ENCODE peak calls at places on chromosomes 16 and 17, in four cellular contexts. S is spleen, T is psoas muscle, J is OCI-LY7. B is an unnamed sample. For H3K4me1, the result is how much of the 10 kb centered on the place peaks cover.

GRCh38 chr16:709651-710499 is 4.3 kb upstream of the FBXL16 start:
- DNase-seq in S (no peak), T (no peak), J (no peak), B (no peak)

GRCh38 chr17:57372156-57372555 is 115.8 kb downstream of the MSI2 start:
- DNase-seq in S (no peak), T (no peak), J (no peak), B (no peak)

GRCh38 chr17:15092762-15093161 is 172.4 kb downstream of the PMP22 start:
- DNase-seq in S (no peak), T (no peak), J (no peak), B (no peak)

GRCh38 chr16:52212841-52213240 is 334.1 kb downstream of the TOX3 start:
- DNase-seq in S (no peak), T (no peak), J (no peak), B (no peak)

GRCh38 chr16:4385789-4386451 is 14.3 kb downstream of the VASN start:
- DNase-seq in S (no peak), T (no peak), J (no peak), B (no peak)

GRCh38 chr16:3007957-3008748 is 4.6 kb upstream of the CLDN9 start:
- DNase-seq in S (peak), T (no peak), J (peak), B (no peak)

GRCh38 chr17:51372345-51373004 is 112.1 kb downstream of the UTP18 start:
- DNase-seq in S (no peak), T (no peak), J (peak), B (no peak)

GRCh38 chr17:65446838-65447526 is 114.5 kb downstream of the AXIN2 start:
- DNase-seq in S (no peak), T (peak), J (no peak), B (no peak)

GRCh38 chr17:11996722-11997146 is 541 bp downstream of the ZNF18 start:
- DNase-seq in S (no peak), T (no peak), J (peak), B (no peak)

GRCh38 chr17:20706752-20707372 is 127.3 kb downstream of the CDRT15L2 start:
- DNase-seq in S (no peak), T (no peak), J (no peak), B (no peak)

GRCh38 chr16:76059186-76059585 is 218.0 kb upstream of the CNTNAP4 start:
- DNase-seq in S (no peak), T (no peak), J (no peak), B (no peak)

GRCh38 chr17:16255481-16255901 is 38.5 kb downstream of the PIGL start:
- DNase-seq in S (no peak), T (peak), J (no peak), B (no peak)

GRCh38 chr17:53722407-53722806 is 100.3 kb upstream of the KIF2B start:
- DNase-seq in S (no peak), T (no peak), J (no peak), B (no peak)

GRCh38 chr17:4998666-4999428 is 1.1 kb downstream of the KIF1C start:
- DNase-seq in S (no peak), T (no peak), J (peak), B (no peak)

DNA sequence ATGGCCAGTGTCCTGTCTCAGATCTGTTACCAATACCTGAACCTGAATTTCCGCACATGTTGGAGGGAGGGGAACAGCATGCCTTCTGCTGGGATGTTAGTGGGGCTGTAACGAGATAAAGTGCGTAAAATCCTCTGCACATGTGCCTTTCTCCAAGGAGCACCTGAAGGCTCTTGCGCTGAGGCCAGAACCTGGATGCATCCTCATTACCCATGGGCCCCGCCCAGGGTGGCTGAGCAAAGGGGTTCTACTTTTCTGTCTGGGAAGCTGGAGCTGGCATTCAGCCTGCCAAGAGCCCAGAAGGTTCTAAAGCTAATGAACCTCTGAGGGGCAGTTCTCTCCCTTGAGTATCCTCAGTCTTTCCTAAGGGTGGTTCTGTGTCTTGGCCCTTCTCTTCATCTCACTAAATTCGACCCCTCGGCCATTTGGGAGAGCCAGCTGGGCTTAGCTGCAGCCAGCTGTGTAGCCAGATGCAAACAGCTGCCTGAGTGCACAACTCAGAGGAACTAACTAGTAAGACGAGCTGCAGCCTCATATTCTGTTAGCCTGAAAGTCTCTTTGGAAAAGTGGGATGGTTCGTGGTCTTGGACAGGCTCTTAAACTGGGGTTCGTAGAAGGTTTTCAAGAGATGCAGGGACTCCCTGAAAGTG is 2.5 kb downstream of the ITGA3 start:
- DNase-seq in S (peak), T (peak), J (no peak), B (no peak)
- H3K4me1 ChIP-seq in S (half or more), T (half or more), J (under half), B (half or more)

DNA sequence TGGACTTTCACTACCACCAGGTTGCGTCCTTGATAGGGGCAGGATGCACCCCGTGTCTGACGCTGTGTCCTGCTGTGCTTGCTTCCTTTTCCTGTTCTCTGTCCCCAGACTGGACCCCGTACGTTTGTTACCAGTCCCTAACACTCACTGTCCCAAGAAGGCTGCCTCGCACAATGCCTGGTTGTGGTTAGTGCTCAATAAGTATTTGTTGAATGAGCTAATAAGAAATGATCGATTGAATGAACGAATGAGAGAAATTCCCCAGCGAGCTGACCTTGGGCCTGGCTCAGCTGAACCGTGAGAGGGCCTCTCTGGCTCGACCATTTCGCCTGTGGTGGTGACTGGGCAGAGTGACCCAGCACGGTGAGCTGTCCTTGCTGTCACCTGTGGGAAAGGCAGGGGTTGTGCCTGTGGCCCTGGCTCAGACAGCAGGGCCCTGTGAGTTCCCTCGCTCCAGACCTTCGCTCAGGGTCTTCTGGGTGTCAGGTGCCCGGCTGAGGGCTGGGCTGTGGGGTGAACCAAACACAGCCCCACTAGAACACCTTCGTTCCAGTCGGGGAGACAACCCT is 20.9 kb downstream of the CMIP start:
- DNase-seq in S (peak), T (no peak), J (no peak), B (no peak)
- H3K4me1 ChIP-seq in S (half or more), T (under half), J (under half), B (half or more)

DNA sequence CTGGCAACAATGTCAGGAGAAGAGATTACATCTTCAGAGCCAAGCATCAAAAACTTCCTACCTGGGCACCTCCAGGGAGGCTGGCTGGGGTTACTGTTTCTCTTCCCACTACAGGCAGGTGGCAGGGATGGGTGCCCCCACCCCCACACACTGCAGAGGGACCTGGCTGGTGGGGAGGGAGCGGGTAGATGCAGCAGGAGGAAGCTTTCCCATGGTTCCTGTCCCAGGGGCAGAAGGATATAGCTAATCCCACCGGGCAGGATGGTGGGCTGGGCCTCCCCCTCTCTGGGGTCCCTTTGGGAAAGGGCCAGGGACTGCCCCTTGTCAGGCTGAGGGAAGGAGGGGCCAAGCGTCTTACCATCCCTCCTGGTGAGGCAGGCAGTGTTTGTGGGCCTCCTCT is 16.7 kb upstream of the MTMR4 start:
- DNase-seq in S (no peak), T (no peak), J (no peak), B (no peak)
- H3K4me1 ChIP-seq in S (under half), T (under half), J (under half), B (under half)

GRCh38 chr17:76267051-76267576 is 2.0 kb downstream of the UBALD2 start:
- DNase-seq in S (no peak), T (no peak), J (no peak), B (no peak)

GRCh38 chr17:76265624-76266243 is 586 bp downstream of the UBALD2 start:
- DNase-seq in S (peak), T (peak), J (peak), B (peak)

GRCh38 chr17:76264755-76265623 is at the start of gene UBALD2:
- DNase-seq in S (peak), T (peak), J (peak), B (peak)

GRCh38 chr17:76268015-76268749 is 3.0 kb downstream of the UBALD2 start:
- DNase-seq in S (peak), T (peak), J (peak), B (peak)

DNA sequence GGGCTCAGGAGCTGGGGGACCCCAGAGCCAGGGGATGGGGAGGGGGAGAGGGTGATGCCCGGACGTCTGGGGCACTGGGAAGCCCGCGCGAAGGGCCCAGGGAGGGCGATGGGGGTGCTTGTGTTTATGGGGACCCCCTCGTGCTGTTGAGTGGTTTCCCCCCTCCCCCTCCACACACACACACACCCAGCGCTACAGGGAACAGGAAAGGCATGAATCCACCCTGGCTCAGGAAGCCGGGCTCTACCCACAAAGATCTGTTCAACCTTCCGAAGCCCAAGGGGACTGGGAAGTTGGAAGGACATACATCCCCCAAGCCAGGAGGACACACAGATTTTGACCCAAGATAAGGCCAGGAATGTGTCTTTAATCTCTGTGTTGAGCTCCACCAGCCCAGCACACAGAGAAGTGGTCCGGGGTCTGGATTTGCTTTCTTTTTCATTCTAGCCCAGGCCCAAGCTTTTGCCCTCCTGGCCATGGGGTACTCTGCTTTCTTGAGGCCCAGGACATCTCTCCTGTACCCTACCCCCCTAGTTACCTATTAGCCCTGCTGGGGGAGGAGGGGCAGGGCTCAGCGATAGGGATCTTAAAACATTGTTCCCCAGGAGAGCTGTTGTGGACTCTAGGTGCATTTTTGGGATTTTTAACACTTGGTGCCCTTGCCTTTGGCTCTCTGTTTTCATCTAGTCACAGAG is 1.2 kb downstream of the UBALD2 start:
- DNase-seq in S (no peak), T (no peak), J (peak), B (peak)
- H3K4me1 ChIP-seq in S (half or more), T (half or more), J (half or more), B (half or more)

GRCh38 chr17:82304826-82305726 is 12.3 kb downstream of the CD7 start:
- DNase-seq in S (peak), T (no peak), J (no peak), B (no peak)
- H3K4me1 ChIP-seq in S (under half), T (under half), J (under half), B (under half)

GRCh38 chr16:84607061-84607460 is 10.8 kb downstream of the COTL1 start:
- DNase-seq in S (peak), T (no peak), J (no peak), B (no peak)
- H3K4me1 ChIP-seq in S (half or more), T (under half), J (half or more), B (under half)

GRCh38 chr16:14635394-14636145 is 2.8 kb downstream of the BFAR start:
- DNase-seq in S (no peak), T (no peak), J (no peak), B (no peak)
- H3K4me1 ChIP-seq in S (half or more), T (under half), J (under half), B (half or more)

DNA sequence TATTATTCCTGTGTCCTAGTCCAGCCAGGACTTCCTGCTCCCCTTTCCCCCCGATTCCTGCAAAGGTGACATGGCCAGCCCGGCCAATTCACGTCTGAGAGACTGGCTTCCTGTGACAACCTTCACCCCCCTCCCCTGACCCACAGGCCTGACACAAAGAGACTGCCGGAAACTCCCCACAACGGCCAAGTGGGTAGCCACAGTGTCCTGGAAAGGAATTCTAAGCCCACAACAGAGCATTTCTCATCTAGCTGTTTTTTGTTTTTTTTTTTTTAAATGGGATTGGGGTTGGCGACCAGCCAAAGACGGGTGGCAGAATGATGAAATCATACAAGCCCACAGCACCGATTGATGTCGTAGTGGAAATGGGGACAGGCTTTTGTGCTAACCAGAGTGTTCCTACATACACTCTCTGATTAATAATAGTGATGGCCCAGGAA is 2.8 kb upstream of the XAF1 start:
- DNase-seq in S (peak), T (peak), J (peak), B (peak)
- H3K4me1 ChIP-seq in S (half or more), T (under half), J (under half), B (under half)